ENCODE peak calls at places on chromosomes 4 and X, in six cellular contexts. K, V, W, C, Z and B are unnamed samples.

GRCh38 chr4:187380181-187380581 is 615.4 kb upstream of the ZFP42 start:
- DNase-seq in W (peak), V (no peak), K (no peak), C (peak), Z (peak), B (peak)

GRCh38 chrX:144335402-144335801 is 451.5 kb downstream of the UBE2NL start:
- DNase-seq in W (no peak), K (no peak), Z (no peak), C (no peak), V (no peak), B (no peak)

GRCh38 chr4:83022724-83023427 is 12.1 kb upstream of the COPS4 start:
- DNase-seq in W (no peak), Z (no peak), V (no peak), K (no peak), C (no peak), B (no peak)

GRCh38 chrX:120768681-120769080 is 107.0 kb downstream of the CT47B1 start:
- DNase-seq in W (no peak), Z (no peak), V (no peak), K (no peak), C (no peak), B (no peak)

GRCh38 chr4:60605651-60606354 is 594.3 kb upstream of the ADGRL3 start:
- DNase-seq in K (no peak), C (no peak), Z (no peak), W (no peak), V (no peak), B (no peak)

GRCh38 chr4:82123934-82124333 is 249.9 kb downstream of the HNRNPD start:
- DNase-seq in K (no peak), V (no peak), W (no peak), Z (peak), C (no peak), B (peak)

GRCh38 chr4:122542411-122543236 is 78.2 kb downstream of the IL21 start:
- DNase-seq in K (no peak), Z (no peak), W (no peak), V (peak), C (no peak), B (no peak)

GRCh38 chrX:20529711-20530110 is 263.0 kb upstream of the RPS6KA3 start:
- DNase-seq in C (no peak), Z (no peak), W (no peak), V (no peak), K (no peak), B (no peak)

GRCh38 chrX:96721398-96721797 is 36.8 kb downstream of the DIAPH2 start:
- DNase-seq in K (no peak), V (peak), Z (no peak), W (no peak), C (peak), B (no peak)

GRCh38 chr4:158253350-158253980 is 43.2 kb downstream of the TMEM144 start:
- DNase-seq in V (no peak), W (peak), Z (no peak), C (peak), K (no peak), B (peak)

GRCh38 chrX:100973411-100973810 is 3.9 kb downstream of the ARL13A start:
- DNase-seq in V (no peak), K (no peak), Z (no peak), C (no peak), W (no peak), B (no peak)

GRCh38 chr4:84530871-84531270 is 31.8 kb upstream of the NKX6-1 start:
- DNase-seq in Z (no peak), C (no peak), V (no peak), W (no peak), K (no peak), B (no peak)

GRCh38 chr4:74118600-74119351 is 19.8 kb upstream of the CXCL2 start:
- DNase-seq in C (no peak), V (no peak), Z (no peak), W (no peak), K (no peak), B (no peak)

GRCh38 chrX:70129811-70130210 is 3.4 kb upstream of the IGBP1 start:
- DNase-seq in V (no peak), K (no peak), C (peak), Z (no peak), W (no peak), B (no peak)

GRCh38 chr4:56410247-56410646 is 23.0 kb upstream of the AASDH start:
- DNase-seq in K (no peak), W (no peak), V (no peak), Z (peak), C (peak), B (peak)

GRCh38 chrX:13569479-13570244 is at the start of gene EGFL6:
- DNase-seq in Z (no peak), K (no peak), V (no peak), C (no peak), W (peak), B (peak)

GRCh38 chr4:125689839-125690238 is 375.1 kb downstream of the FAT4 start:
- DNase-seq in V (no peak), Z (no peak), K (no peak), W (no peak), C (no peak), B (no peak)
- TF ChIP-seq CREB1 in V (no peak), Z (no peak), K (no peak), W (no peak), C (no peak), B (no peak)

GRCh38 chr4:54226399-54227260 is 2.5 kb upstream of the PDGFRA start:
- DNase-seq in K (no peak), C (no peak), Z (no peak), V (no peak), W (peak), B (peak)

GRCh38 chr4:54228563-54229501 is at the start of gene PDGFRA:
- DNase-seq in V (no peak), W (peak), K (no peak), Z (no peak), C (no peak), B (peak)

GRCh38 chr4:54228064-54228527 is 997 bp upstream of the PDGFRA start:
- DNase-seq in K (peak), V (no peak), C (peak), Z (no peak), W (peak), B (peak)

GRCh38 chr4:54225671-54226398 is 3.3 kb upstream of the PDGFRA start:
- DNase-seq in K (no peak), V (no peak), C (no peak), W (peak), Z (no peak), B (peak)

GRCh38 chr4:54227261-54228063 is 1.6 kb upstream of the PDGFRA start:
- DNase-seq in W (peak), V (no peak), C (no peak), Z (no peak), K (no peak), B (peak)
- TF ChIP-seq CREB1 in W (no peak), V (no peak), C (no peak), Z (no peak), K (no peak), B (no peak)

GRCh38 chr4:26238782-26239647 is 81.8 kb upstream of the RBPJ start:
- DNase-seq in C (peak), Z (no peak), W (no peak), V (no peak), K (no peak), B (peak)
- TF ChIP-seq CREB1 in C (no peak), Z (no peak), W (no peak), V (no peak), K (no peak), B (no peak)

GRCh38 chr4:5470318-5470889 is 238.0 kb downstream of the EVC2 start:
- DNase-seq in Z (no peak), V (no peak), W (no peak), C (no peak), K (no peak), B (no peak)
- TF ChIP-seq CREB1 in Z (no peak), V (no peak), W (no peak), C (no peak), K (no peak), B (no peak)

GRCh38 chr4:173424899-173425805 is 26.2 kb upstream of the SCRG1 start:
- DNase-seq in Z (no peak), C (no peak), K (no peak), W (no peak), V (no peak), B (no peak)
- TF ChIP-seq CREB1 in Z (no peak), C (no peak), K (no peak), W (no peak), V (no peak), B (no peak)